ENCODE peak calls at places on chromosomes 16 and 17, in ten cellular contexts. M is PC-9; R is CD4-positive, alpha-beta T cell; U is endodermal cell; G is bronchial epithelial cell; A is brain microvascular endothelial cell; T is MM.1S; V is hepatocyte; I is GM20000; H is ascending aorta. L is an unnamed sample.
A peak's percentile ranks its signal among the peaks of the same experiment; 100 is the strongest.

GRCh38 chr17:42459256-42459982 is 741 bp downstream of the ATP6V0A1 start:
- DNase-seq in M (peak; percentile 64), R (no peak), U (peak; percentile 77), G (peak; percentile 67), A (peak; percentile 41), T (peak; percentile 26), V (peak; percentile 81), I (peak; percentile 25), H (peak; percentile 69), L (peak; percentile 50)

GRCh38 chr16:85045641-85046471 is 18.3 kb downstream of the KIAA0513 start:
- DNase-seq in M (no peak), R (no peak), U (no peak), G (no peak), A (no peak), T (no peak), V (no peak), I (no peak), H (no peak), L (no peak)

GRCh38 chr17:57676543-57676942 is 68.6 kb downstream of the CCDC182 start:
- DNase-seq in M (no peak), R (no peak), U (peak; percentile 24), G (no peak), A (no peak), T (no peak), V (no peak), I (no peak), H (peak; percentile 35), L (no peak)

GRCh38 chr16:87951550-87952538 is 610 bp downstream of the BANP start:
- DNase-seq in M (peak; percentile 31), R (no peak), U (peak; percentile 46), G (no peak), A (no peak), T (no peak), V (peak; percentile 54), I (no peak), H (no peak), L (no peak)

GRCh38 chr17:50511058-50511457 is 2.8 kb downstream of the MYCBPAP start:
- DNase-seq in M (peak; percentile 86), R (peak; percentile 5), U (peak; percentile 45), G (peak; percentile 34), A (no peak), T (peak; percentile 55), V (no peak), I (peak; percentile 90), H (no peak), L (peak; percentile 6)

GRCh38 chr17:67055041-67055443 is 10.7 kb downstream of the CACNG1 start:
- DNase-seq in M (no peak), R (no peak), U (peak; percentile 43), G (no peak), A (no peak), T (no peak), V (no peak), I (no peak), H (peak; percentile 39), L (no peak)

GRCh38 chr16:85262558-85263196 is 150.4 kb upstream of the CIBAR2 start:
- DNase-seq in M (no peak), R (no peak), U (no peak), G (no peak), A (no peak), T (no peak), V (no peak), I (no peak), H (no peak), L (no peak)

GRCh38 chr16:49530396-49530795 is 156.8 kb downstream of the C16orf78 start:
- DNase-seq in M (no peak), R (no peak), U (no peak), G (no peak), A (no peak), T (no peak), V (no peak), I (no peak), H (no peak), L (no peak)

GRCh38 chr16:83953796-83954576 is 946 bp downstream of the OSGIN1 start:
- DNase-seq in M (peak; percentile 67), R (no peak), U (peak; percentile 76), G (peak; percentile 64), A (peak; percentile 20), T (peak; percentile 66), V (peak; percentile 70), I (peak; percentile 67), H (no peak), L (peak; percentile 30)
- TF ChIP-seq CTCF in M (peak; percentile 75), R (no peak), U (peak; percentile 79), G (peak; percentile 81), A (peak; percentile 80), T (peak; percentile 62), V (peak; percentile 56), I (peak; percentile 51), H (no peak), L (peak; percentile 75)

DNA sequence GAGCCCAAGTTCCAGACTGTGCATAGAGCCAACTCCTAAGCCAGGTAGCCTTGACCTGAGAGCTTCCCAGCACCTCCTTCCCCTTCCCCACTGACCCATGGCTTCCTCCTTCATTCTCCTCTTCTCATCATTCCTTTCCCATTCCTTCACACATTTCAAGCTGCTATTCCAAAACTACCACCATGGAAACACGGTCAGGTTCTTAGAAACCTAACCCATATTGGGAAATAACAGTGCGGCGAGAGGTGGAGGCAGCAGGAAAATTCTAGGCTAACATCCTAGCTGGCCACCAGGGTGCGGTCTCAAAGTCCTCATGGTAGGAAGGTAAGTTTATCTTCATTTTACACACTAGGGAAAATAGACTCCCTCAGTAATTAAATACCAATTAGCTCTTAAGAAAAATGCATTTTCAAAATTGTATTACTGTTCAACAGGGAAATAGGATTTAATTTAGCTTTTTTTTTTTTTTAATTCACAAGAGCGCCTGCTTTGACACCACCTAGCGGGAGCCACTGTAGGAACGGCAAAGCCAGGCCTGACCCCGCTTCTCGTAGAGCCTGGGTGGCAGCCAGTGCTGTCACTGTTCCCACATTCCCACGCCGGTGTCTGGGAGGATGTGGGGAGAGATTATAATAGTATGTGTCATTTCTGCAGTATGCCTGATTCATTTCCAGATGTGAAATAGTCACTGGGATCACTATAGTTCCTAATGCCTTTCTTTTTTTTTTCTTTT is 14.0 kb upstream of the SPHK1 start:
- DNase-seq in M (peak; percentile 66), R (no peak), U (no peak), G (peak; percentile 93), A (peak; percentile 97), T (no peak), V (no peak), I (no peak), H (peak; percentile 94), L (peak; percentile 97)
- TF ChIP-seq CTCF in M (peak; percentile 59), R (no peak), U (peak; percentile 74), G (peak; percentile 42), A (peak; percentile 71), T (peak; percentile 18), V (peak; percentile 9), I (no peak), H (peak; percentile 68), L (peak; percentile 89)

GRCh38 chr16:79360267-79360666 is 240.3 kb downstream of the MAF start:
- DNase-seq in M (no peak), R (no peak), U (no peak), G (peak; percentile 84), A (no peak), T (no peak), V (no peak), I (no peak), H (no peak), L (no peak)

GRCh38 chr16:79355600-79356358 is 244.8 kb downstream of the MAF start:
- DNase-seq in M (no peak), R (no peak), U (no peak), G (no peak), A (no peak), T (no peak), V (no peak), I (no peak), H (no peak), L (no peak)

GRCh38 chr16:79361132-79361751 is 239.3 kb downstream of the MAF start:
- DNase-seq in M (no peak), R (no peak), U (no peak), G (no peak), A (no peak), T (no peak), V (no peak), I (no peak), H (no peak), L (no peak)

GRCh38 chr16:79359082-79359481 is 241.5 kb downstream of the MAF start:
- DNase-seq in M (no peak), R (no peak), U (no peak), G (no peak), A (no peak), T (no peak), V (no peak), I (no peak), H (no peak), L (no peak)

GRCh38 chr16:79358188-79358587 is 242.3 kb downstream of the MAF start:
- DNase-seq in M (no peak), R (no peak), U (peak; percentile 47), G (no peak), A (no peak), T (no peak), V (no peak), I (no peak), H (no peak), L (no peak)
- TF ChIP-seq CTCF in M (no peak), R (no peak), U (no peak), G (no peak), A (no peak), T (no peak), V (no peak), I (no peak), H (no peak), L (no peak)

GRCh38 chr16:78925071-78925714 is 675.3 kb downstream of the MAF start:
- DNase-seq in M (no peak), R (peak; percentile 15), U (peak; percentile 74), G (peak; percentile 21), A (no peak), T (peak; percentile 59), V (no peak), I (peak; percentile 9), H (no peak), L (no peak)
- TF ChIP-seq CTCF in M (peak; percentile 60), R (peak; percentile 36), U (peak; percentile 80), G (peak; percentile 59), A (peak; percentile 36), T (peak; percentile 62), V (peak; percentile 46), I (peak; percentile 48), H (peak; percentile 20), L (peak; percentile 59)

GRCh38 chr16:70018254-70018653 is 67.1 kb downstream of the CLEC18A start:
- DNase-seq in M (peak; percentile 35), R (peak; percentile 45), U (peak; percentile 80), G (peak; percentile 44), A (peak; percentile 34), T (peak; percentile 19), V (peak; percentile 29), I (peak; percentile 17), H (no peak), L (no peak)
- TF ChIP-seq CTCF in M (no peak), R (peak; percentile 45), U (peak; percentile 71), G (peak; percentile 20), A (peak; percentile 38), T (no peak), V (peak; percentile 31), I (peak; percentile 1), H (no peak), L (peak; percentile 46)

DNA sequence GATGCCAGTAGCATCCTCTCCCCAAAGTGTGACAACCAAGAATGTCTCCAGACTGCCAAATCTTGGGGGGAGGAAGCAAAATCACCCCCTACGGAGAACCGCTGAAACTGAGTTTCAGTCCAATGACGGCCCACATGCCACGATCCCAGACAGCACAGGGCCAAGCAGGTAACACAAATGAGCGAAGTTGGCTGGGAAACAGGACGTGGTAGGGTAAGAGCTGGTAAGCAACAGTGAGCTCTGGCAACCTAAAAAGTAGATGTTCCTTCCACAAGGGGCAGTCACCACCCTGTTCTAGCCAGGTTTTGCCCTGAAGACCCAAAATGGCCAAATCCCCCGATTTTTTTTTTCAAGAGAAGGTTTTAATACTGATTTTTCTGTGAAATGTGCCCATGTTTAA is 25.4 kb downstream of the ZFHX3 start:
- DNase-seq in M (no peak), R (no peak), U (peak; percentile 34), G (no peak), A (no peak), T (no peak), V (no peak), I (no peak), H (peak; percentile 43), L (no peak)
- TF ChIP-seq CTCF in M (no peak), R (no peak), U (peak; percentile 28), G (no peak), A (peak; percentile 33), T (no peak), V (no peak), I (no peak), H (no peak), L (peak; percentile 20)

L was measured in HFFc6.